ENCODE peak calls at places on chromosomes 2 and 18, in nine cellular contexts. P is iPS-NIHi11; I is stimulated activated CD8-positive, alpha-beta memory T cell treated with anti-CD3 and anti-CD28 coated beads, Interleukin-15, amount 100 ng/mL, for 1 hour; T is stimulated activated CD4-positive, alpha-beta T cell treated with anti-CD3 and anti-CD28 coated beads, Interleukin-2, amount 100 ng/mL, for 48 hours; U is endothelial cell; H is neural crest cell; F is mesothelial cell of epicardium; E is NCI-H2171 treated with DMSO at 0.1 percent for 48 hours; R is WTC11. A is an unnamed sample.

GRCh38 chr2:27408601-27409320 is 630 bp downstream of the PPM1G start:
- DNase-seq in P (peak), I (no peak), T (peak), U (peak), H (no peak), F (no peak), E (peak), R (no peak), A (peak)

GRCh38 chr2:545228-545627 is 132.0 kb downstream of the TMEM18 start:
- DNase-seq in P (no peak), I (no peak), T (no peak), U (no peak), H (no peak), F (no peak), E (no peak), R (no peak), A (no peak)

GRCh38 chr2:30789670-30790210 is 17.5 kb downstream of the CAPN13 start:
- DNase-seq in P (peak), I (no peak), T (no peak), U (no peak), H (no peak), F (no peak), E (no peak), R (no peak), A (no peak)

GRCh38 chr2:157170299-157170698 is 87.2 kb upstream of the GALNT5 start:
- DNase-seq in P (no peak), I (no peak), T (no peak), U (no peak), H (no peak), F (no peak), E (no peak), R (no peak), A (no peak)

GRCh38 chr2:64268330-64268729 is 124.1 kb upstream of the PELI1 start:
- DNase-seq in P (no peak), I (no peak), T (no peak), U (no peak), H (no peak), F (no peak), E (no peak), R (no peak), A (no peak)

GRCh38 chr2:66872926-66873714 is 438.2 kb downstream of the MEIS1 start:
- DNase-seq in P (no peak), I (no peak), T (no peak), U (no peak), H (no peak), F (no peak), E (peak), R (no peak), A (no peak)

GRCh38 chr2:236400594-236401360 is 136.6 kb upstream of the ASB18 start:
- DNase-seq in P (no peak), I (no peak), T (no peak), U (no peak), H (no peak), F (no peak), E (no peak), R (no peak), A (no peak)

GRCh38 chr2:38371235-38371634 is 5.8 kb downstream of the ATL2 start:
- DNase-seq in P (no peak), I (no peak), T (no peak), U (no peak), H (no peak), F (no peak), E (no peak), R (no peak), A (no peak)

GRCh38 chr2:71796174-71796592 is 342.8 kb downstream of the DYSF start:
- DNase-seq in P (no peak), I (no peak), T (no peak), U (no peak), H (no peak), F (no peak), E (no peak), R (no peak), A (no peak)

GRCh38 chr2:237213325-237214040 is 127.8 kb downstream of the COPS8 start:
- DNase-seq in P (no peak), I (no peak), T (no peak), U (no peak), H (no peak), F (no peak), E (no peak), R (no peak), A (no peak)

GRCh38 chr2:150062416-150062815 is 425.1 kb downstream of the RND3 start:
- DNase-seq in P (no peak), I (no peak), T (no peak), U (no peak), H (no peak), F (no peak), E (no peak), R (no peak), A (no peak)

GRCh38 chr2:190927257-190927656 is 46.6 kb downstream of the GLS start:
- DNase-seq in P (no peak), I (no peak), T (no peak), U (no peak), H (no peak), F (no peak), E (no peak), R (no peak), A (no peak)

GRCh38 chr18:2529154-2529553 is 42.2 kb downstream of the METTL4 start:
- DNase-seq in P (peak), I (no peak), T (no peak), U (no peak), H (no peak), F (peak), E (no peak), R (peak), A (no peak)

GRCh38 chr18:41761329-41762028 is 193.6 kb upstream of the PIK3C3 start:
- DNase-seq in P (no peak), I (no peak), T (no peak), U (no peak), H (no peak), F (no peak), E (no peak), R (no peak), A (no peak)

GRCh38 chr2:70080597-70081200 is 6.6 kb upstream of the PCBP1 start:
- DNase-seq in P (no peak), I (no peak), T (no peak), U (no peak), H (no peak), F (no peak), E (peak), R (no peak), A (no peak)

GRCh38 chr18:74380916-74381315 is 65.3 kb downstream of the C18orf63 start:
- DNase-seq in P (no peak), I (no peak), T (no peak), U (no peak), H (no peak), F (no peak), E (no peak), R (no peak), A (no peak)

GRCh38 chr2:43075054-43075593 is 151.3 kb downstream of the ZFP36L2 start:
- DNase-seq in P (no peak), I (no peak), T (no peak), U (no peak), H (no peak), F (no peak), E (no peak), R (no peak), A (no peak)

GRCh38 chr2:57080035-57080434 is 896.2 kb downstream of the CCDC85A start:
- DNase-seq in P (no peak), I (no peak), T (no peak), U (no peak), H (no peak), F (no peak), E (no peak), R (no peak), A (no peak)

A was measured in NCI-H2081.